ENCODE peak calls at places on chromosomes 16 and 17, in eight cellular contexts. I is upper lobe of left lung, Y is A549, B is cardiac muscle cell, L is psoas muscle, O is left lung, H is foreskin fibroblast, U is AG10803. Z is an unnamed sample.

GRCh38 chr16:76583466-76583865 is 306.3 kb downstream of the CNTNAP4 start:
- DNase-seq in H (no peak), Y (no peak), I (no peak), B (peak), O (no peak), U (no peak), L (no peak), Z (peak)

GRCh38 chr17:73286863-73287296 is 24.9 kb downstream of the CDC42EP4 start:
- DNase-seq in U (no peak), B (no peak), Y (no peak), O (no peak), H (peak), L (no peak), I (no peak), Z (no peak)

GRCh38 chr17:58308985-58309917 is 19.3 kb downstream of the TSPOAP1 start:
- DNase-seq in L (no peak), H (no peak), U (no peak), O (no peak), Y (no peak), B (no peak), I (no peak), Z (no peak)

GRCh38 chr16:26860506-26860905 is 206.2 kb upstream of the C16orf82 start:
- DNase-seq in U (no peak), O (no peak), Y (no peak), B (no peak), L (no peak), H (no peak), I (no peak), Z (no peak)

GRCh38 chr17:80599546-80600305 is 55.1 kb downstream of the RPTOR start:
- DNase-seq in Y (peak), I (no peak), B (no peak), H (no peak), L (no peak), O (no peak), U (peak), Z (peak)

GRCh38 chr16:88069397-88070168 is 118.3 kb downstream of the BANP start:
- DNase-seq in H (no peak), Y (no peak), L (peak), O (no peak), U (no peak), I (no peak), B (no peak), Z (no peak)

GRCh38 chr16:51542856-51543510 is 391.9 kb upstream of the SALL1 start:
- DNase-seq in Y (no peak), B (no peak), O (no peak), U (no peak), H (no peak), I (no peak), L (no peak), Z (no peak)

GRCh38 chr16:71929048-71929447 is 33.7 kb downstream of the IST1 start:
- DNase-seq in I (no peak), B (peak), Y (no peak), U (peak), H (peak), O (no peak), L (no peak), Z (peak)

GRCh38 chr17:5769936-5770335 is 185.6 kb upstream of the NLRP1 start:
- DNase-seq in Y (no peak), U (peak), I (no peak), H (no peak), L (no peak), B (no peak), O (no peak), Z (no peak)

GRCh38 chr16:85157372-85157771 is 45.1 kb upstream of the CIBAR2 start:
- DNase-seq in Y (no peak), O (no peak), I (no peak), L (no peak), U (no peak), B (no peak), H (no peak), Z (no peak)

GRCh38 chr16:65700599-65700998 is 578.7 kb upstream of the CDH11 start:
- DNase-seq in I (no peak), Y (no peak), H (no peak), U (peak), L (no peak), B (no peak), O (no peak), Z (no peak)

GRCh38 chr16:25095636-25096035 is 15.9 kb upstream of the LCMT1 start:
- DNase-seq in B (no peak), U (no peak), Y (no peak), O (no peak), H (no peak), I (no peak), L (no peak), Z (no peak)

GRCh38 chr17:73797594-73798110 is 153.4 kb upstream of the SDK2 start:
- DNase-seq in L (no peak), I (no peak), B (no peak), O (no peak), U (no peak), H (no peak), Y (peak), Z (no peak)

GRCh38 chr16:72788269-72788809 is 259.6 kb downstream of the ZFHX3 start:
- DNase-seq in I (peak), B (no peak), O (no peak), L (no peak), Y (no peak), U (no peak), H (no peak), Z (no peak)

GRCh38 chr17:78923660-78924453 is 1.3 kb downstream of the TIMP2 start:
- DNase-seq in U (no peak), B (no peak), Y (peak), L (peak), O (peak), I (peak), H (peak), Z (no peak)

GRCh38 chr17:47239663-47240374 is 13.8 kb upstream of the ITGB3 start:
- DNase-seq in Y (peak), O (peak), I (peak), U (peak), L (peak), H (peak), B (peak), Z (peak)

GRCh38 chr17:7977039-7977438 is 25.4 kb upstream of the GUCY2D start:
- DNase-seq in H (no peak), Y (no peak), U (no peak), B (no peak), O (no peak), I (no peak), L (no peak), Z (no peak)

GRCh38 chr17:68981288-68981687 is 26.1 kb upstream of the ABCA8 start:
- DNase-seq in U (peak), L (no peak), Y (no peak), O (no peak), I (no peak), H (peak), B (no peak), Z (peak)

GRCh38 chr16:3235856-3236669 is 1.1 kb upstream of the ZNF200 start:
- DNase-seq in Y (no peak), L (peak), I (peak), O (peak), B (peak), H (no peak), U (no peak), Z (no peak)

GRCh38 chr16:50862818-50863672 is 121.2 kb downstream of the CYLD start:
- DNase-seq in U (no peak), L (no peak), B (no peak), O (no peak), Y (no peak), I (peak), H (no peak), Z (no peak)

GRCh38 chr17:7095642-7096041 is 15.6 kb upstream of the CLEC10A start:
- DNase-seq in L (no peak), B (no peak), H (no peak), U (no peak), I (no peak), Y (no peak), O (no peak), Z (no peak)

GRCh38 chr17:18141210-18141803 is 32.8 kb downstream of the MYO15A start:
- DNase-seq in L (no peak), O (no peak), I (no peak), H (peak), Y (peak), B (peak), U (peak), Z (no peak)

GRCh38 chr17:68749742-68750562 is 148.8 kb upstream of the FAM20A start:
- DNase-seq in H (no peak), B (no peak), O (no peak), L (no peak), Y (no peak), U (no peak), I (no peak), Z (peak)

GRCh38 chr17:43467981-43468541 is 15.7 kb upstream of the DHX8 start:
- DNase-seq in I (no peak), Y (no peak), U (peak), O (no peak), H (peak), L (no peak), B (no peak), Z (peak)

GRCh38 chr17:13365331-13365730 is 236.4 kb downstream of the HS3ST3A1 start:
- DNase-seq in H (peak), U (peak), I (no peak), B (no peak), O (no peak), Y (no peak), L (no peak), Z (no peak)

GRCh38 chr17:17403899-17404576 is 72.8 kb upstream of the MED9 start:
- DNase-seq in H (no peak), Y (no peak), O (no peak), I (peak), B (no peak), L (peak), U (no peak), Z (no peak)

GRCh38 chr16:719815-720506 is 985 bp upstream of the ANTKMT start:
- DNase-seq in U (no peak), L (no peak), O (no peak), H (peak), B (no peak), I (peak), Y (peak), Z (no peak)

GRCh38 chr16:80862153-80862552 is 57.8 kb upstream of the CDYL2 start:
- DNase-seq in H (no peak), U (no peak), B (no peak), Y (no peak), O (no peak), I (no peak), L (no peak), Z (no peak)

GRCh38 chr17:76772842-76773521 is 35.1 kb downstream of the MFSD11 start:
- DNase-seq in H (peak), O (peak), B (peak), L (no peak), I (no peak), U (peak), Y (no peak), Z (peak)

GRCh38 chr16:56479469-56479868 is 28.1 kb downstream of the OGFOD1 start:
- DNase-seq in O (no peak), H (no peak), B (no peak), I (no peak), Y (no peak), L (no peak), U (no peak), Z (no peak)

GRCh38 chr16:67112591-67113399 is 3.1 kb downstream of the PHAF1 start:
- DNase-seq in L (no peak), I (no peak), B (no peak), O (no peak), U (no peak), Y (no peak), H (no peak), Z (no peak)

GRCh38 chr16:80273635-80274538 is 266.9 kb upstream of the DYNLRB2 start:
- DNase-seq in O (no peak), H (peak), I (no peak), U (peak), B (no peak), Y (no peak), L (no peak), Z (no peak)

GRCh38 chr17:19928299-19928698 is 49.3 kb downstream of the AKAP10 start:
- DNase-seq in I (no peak), B (no peak), L (no peak), O (no peak), Y (no peak), U (peak), H (no peak), Z (no peak)

GRCh38 chr17:16495980-16496819 is 4.2 kb upstream of the LRRC75A start:
- DNase-seq in L (no peak), B (no peak), Y (no peak), O (no peak), I (no peak), H (no peak), U (no peak), Z (no peak)

GRCh38 chr16:24821129-24821528 is 24.6 kb upstream of the SLC5A11 start:
- DNase-seq in Y (no peak), B (no peak), H (no peak), O (no peak), U (no peak), L (no peak), I (no peak), Z (no peak)

GRCh38 chr17:79098282-79098867 is 23.8 kb downstream of the ENGASE start:
- DNase-seq in L (no peak), U (no peak), I (peak), O (no peak), Y (no peak), B (no peak), H (no peak), Z (no peak)

GRCh38 chr17:50149425-50150353 is 788 bp downstream of the PPP1R9B start:
- DNase-seq in O (no peak), L (peak), I (peak), U (peak), H (peak), B (peak), Y (no peak), Z (no peak)
- H3K4me3 ChIP-seq in O (peak), L (peak), I (peak), U (peak), H (peak), B (peak), Y (peak), Z (peak)

GRCh38 chr17:39960406-39961053 is 2.3 kb upstream of the GSDMA start:
- DNase-seq in Y (no peak), H (peak), B (no peak), U (no peak), I (no peak), L (no peak), O (no peak), Z (no peak)
- TF ChIP-seq CTCF in Y (no peak), H (no peak), B (no peak), U (no peak), I (no peak), L (no peak), O (no peak), Z (no peak)

GRCh38 chr16:89506113-89506504 is 2.1 kb upstream of the SPG7 start:
- DNase-seq in L (no peak), B (no peak), O (no peak), H (peak), Y (no peak), I (no peak), U (no peak), Z (no peak)
- H3K4me3 ChIP-seq in L (peak), B (no peak), O (no peak), H (no peak), Y (peak), I (peak), U (no peak), Z (no peak)

DNA sequence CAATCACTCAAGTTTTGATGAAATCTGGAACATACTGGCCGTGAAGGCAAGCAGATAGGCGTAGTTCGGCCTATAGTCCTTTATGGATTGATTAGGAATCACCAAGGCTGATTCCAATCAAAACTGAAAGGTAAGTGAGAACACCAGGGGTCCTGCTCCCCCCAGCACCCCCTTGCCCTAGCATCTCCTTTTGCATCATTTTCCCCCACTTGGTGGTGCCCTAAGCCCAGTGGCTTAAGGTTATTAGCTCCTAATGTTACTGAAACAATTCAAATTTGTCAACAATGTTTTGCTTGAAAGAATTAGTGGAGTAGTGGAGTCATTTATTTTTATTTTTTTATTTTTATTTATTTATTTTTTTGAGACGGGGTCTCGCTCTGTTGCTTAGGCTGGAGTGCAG is 4.9 kb downstream of the SLFN14 start:
- DNase-seq in I (no peak), U (no peak), B (no peak), O (no peak), Y (no peak), H (no peak), L (no peak), Z (no peak)
- TF ChIP-seq CTCF in I (no peak), U (peak), B (peak), O (no peak), Y (peak), H (peak), L (peak), Z (peak)

DNA sequence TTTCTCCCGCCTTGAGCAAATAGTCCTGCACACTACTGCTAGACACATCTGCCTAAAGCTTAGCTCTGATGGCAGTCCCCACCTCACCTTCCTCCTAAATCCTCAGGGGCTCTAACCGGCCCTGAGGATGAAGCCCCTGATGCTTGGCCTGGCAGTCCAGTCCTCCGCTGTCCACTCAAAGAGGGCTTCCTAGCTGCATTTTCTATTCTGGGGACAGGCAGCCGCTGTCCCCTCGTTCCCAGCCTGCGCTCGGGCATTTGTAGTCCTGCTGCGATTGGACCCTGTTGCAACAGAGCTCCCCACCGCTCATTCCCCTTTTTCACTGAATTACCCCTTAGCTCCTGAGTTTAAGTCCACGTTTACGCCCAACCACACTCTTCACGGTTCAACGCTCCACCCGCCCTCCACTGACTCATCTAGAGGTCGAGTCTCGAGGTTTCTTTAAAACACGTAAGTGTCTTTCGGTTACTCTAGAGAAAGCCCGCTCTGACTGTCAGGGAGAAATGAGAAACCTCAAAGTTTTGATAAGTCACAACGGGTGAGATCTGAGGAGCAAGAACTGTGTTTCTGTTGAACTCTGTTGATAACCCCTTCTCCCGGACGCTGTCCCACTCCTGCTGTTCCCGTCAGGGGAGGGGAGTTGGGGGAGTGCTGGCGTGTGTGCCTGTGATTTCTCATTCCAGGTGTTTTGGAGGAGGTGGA is 4.5 kb downstream of the CCR7 start:
- DNase-seq in O (no peak), B (no peak), Y (no peak), L (peak), I (no peak), H (peak), U (peak), Z (no peak)
- H3K4me3 ChIP-seq in O (no peak), B (no peak), Y (no peak), L (no peak), I (peak), H (peak), U (peak), Z (no peak)

DNA sequence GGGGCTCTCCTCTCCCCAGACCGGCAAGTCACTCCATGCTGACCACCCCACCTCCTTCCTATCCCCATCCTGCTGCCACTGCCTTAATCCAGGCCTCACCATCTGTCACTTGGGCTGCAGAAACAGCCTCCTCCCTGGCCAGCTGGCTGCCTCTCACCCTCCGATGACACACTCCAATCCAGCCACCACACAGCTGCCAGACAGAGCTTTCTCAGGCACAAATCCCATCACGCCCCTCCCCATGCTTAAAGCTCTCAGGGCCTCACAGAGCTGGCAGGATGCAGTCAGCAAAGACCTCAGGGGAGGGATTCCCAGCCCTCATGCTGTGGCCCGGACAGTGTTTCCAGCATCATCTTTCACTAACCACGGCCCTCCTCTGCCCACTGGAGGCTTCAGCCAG is 13.7 kb downstream of the CAMKK1 start:
- DNase-seq in B (peak), O (no peak), Y (no peak), I (no peak), L (no peak), U (peak), H (peak), Z (no peak)
- TF ChIP-seq CTCF in B (no peak), O (no peak), Y (no peak), I (no peak), L (no peak), U (peak), H (no peak), Z (no peak)

DNA sequence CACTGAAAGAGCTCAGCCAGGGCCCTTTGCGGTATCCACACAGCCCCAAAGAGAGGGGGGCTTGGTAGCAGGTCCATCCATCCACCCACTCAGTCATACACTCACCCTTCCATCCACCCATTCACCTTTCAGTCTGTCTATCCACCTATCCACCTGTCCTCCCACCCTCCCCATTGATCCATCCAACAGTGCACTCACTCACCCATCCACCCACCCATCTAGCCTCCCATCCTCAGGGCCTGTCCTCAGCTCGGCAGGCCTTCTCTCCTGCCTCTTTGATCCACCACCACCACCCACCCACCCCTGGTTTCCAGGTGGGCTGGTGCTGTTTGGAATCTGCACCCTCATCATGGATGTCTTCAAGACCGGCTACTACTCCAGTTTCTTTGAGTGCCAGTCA is 1.2 kb downstream of the OTOP2 start:
- DNase-seq in O (no peak), Y (no peak), B (no peak), I (no peak), U (no peak), H (no peak), L (no peak), Z (no peak)
- H3K4me3 ChIP-seq in O (no peak), Y (no peak), B (no peak), I (no peak), U (no peak), H (no peak), L (no peak), Z (no peak)

GRCh38 chr16:23537390-23537789 is 19.8 kb downstream of the EARS2 start:
- DNase-seq in L (no peak), H (no peak), O (no peak), I (no peak), Y (no peak), B (no peak), U (no peak), Z (no peak)
- TF ChIP-seq CTCF in L (no peak), H (no peak), O (no peak), I (no peak), Y (no peak), B (no peak), U (no peak), Z (no peak)

GRCh38 chr16:11452298-11452697 is 107.0 kb downstream of the RMI2 start:
- DNase-seq in H (no peak), B (no peak), I (no peak), U (no peak), L (no peak), Y (no peak), O (no peak), Z (no peak)
- H3K4me3 ChIP-seq in H (no peak), B (no peak), I (no peak), U (no peak), L (no peak), Y (no peak), O (no peak), Z (no peak)

Z was measured in retinal pigment epithelial cell.